ENCODE peak calls at places on chromosome 19, in eight cellular contexts. A is stimulated activated CD4-positive, alpha-beta T cell treated with anti-CD3 and anti-CD28 coated beads, Interleukin-2, amount 100 ng/mL, for 24 hours; N is osteocyte; G is WTC11; K is suprapubic skin; Y is cerebellar nuclear complex; T is NCI-H1417; P is fibroblast of pulmonary artery. F is an unnamed sample.
A peak's percentile ranks its signal among the peaks of the same experiment; 100 is the strongest.

GRCh38 chr19:31641591-31641990 is 292.4 kb upstream of the TSHZ3 start:
- DNase-seq in T (no peak), G (no peak), N (no peak), A (no peak), Y (no peak), K (no peak), P (no peak), F (peak; percentile 23)

GRCh38 chr19:46841458-46842083 is 9.1 kb downstream of the AP2S1 start:
- DNase-seq in G (no peak), K (no peak), N (no peak), A (no peak), Y (no peak), T (no peak), P (peak; percentile 68), F (peak; percentile 72)

GRCh38 chr19:56348289-56348877 is 33.7 kb upstream of the ZSCAN5A start:
- DNase-seq in N (no peak), A (peak; percentile 22), K (no peak), P (peak; percentile 21), Y (no peak), T (peak; percentile 1), G (peak; percentile 34), F (no peak)

GRCh38 chr19:14786421-14786851 is 8.1 kb upstream of the ADGRE2 start:
- DNase-seq in N (peak; percentile 57), K (no peak), G (peak; percentile 78), A (peak; percentile 25), Y (no peak), P (peak; percentile 9), T (no peak), F (peak; percentile 7)

GRCh38 chr19:41416194-41416674 is 10.9 kb downstream of the B3GNT8 start:
- DNase-seq in Y (no peak), A (no peak), N (no peak), G (no peak), T (no peak), P (no peak), K (no peak), F (no peak)

GRCh38 chr19:12924621-12925310 is 5.7 kb upstream of the SYCE2 start:
- DNase-seq in N (no peak), K (no peak), Y (no peak), A (no peak), G (no peak), T (no peak), P (no peak), F (no peak)

GRCh38 chr19:18650048-18650435 is 13.2 kb downstream of the KLHL26 start:
- DNase-seq in K (no peak), N (no peak), T (no peak), Y (no peak), P (peak; percentile 52), G (no peak), A (no peak), F (no peak)

GRCh38 chr19:35736913-35737886 is 5.1 kb downstream of the IGFLR1 start:
- DNase-seq in T (no peak), K (no peak), A (no peak), P (no peak), Y (no peak), G (no peak), N (no peak), F (no peak)

GRCh38 chr19:19587776-19588175 is 30.7 kb downstream of the PBX4 start:
- DNase-seq in N (no peak), P (no peak), G (no peak), A (no peak), Y (no peak), T (no peak), K (no peak), F (no peak)

GRCh38 chr19:58001895-58002369 is 688 bp downstream of the ZNF606 start:
- DNase-seq in P (peak; percentile 26), N (no peak), K (no peak), A (no peak), T (peak; percentile 72), G (no peak), Y (no peak), F (no peak)

GRCh38 chr19:41384351-41384750 is 8.0 kb downstream of the TMEM91 start:
- DNase-seq in P (no peak), Y (no peak), K (no peak), N (no peak), T (no peak), A (no peak), G (no peak), F (no peak)

GRCh38 chr19:4058696-4059492 is 7.8 kb downstream of the ZBTB7A start:
- DNase-seq in N (no peak), K (no peak), P (no peak), T (no peak), G (no peak), A (no peak), Y (peak; percentile 17), F (no peak)

GRCh38 chr19:18469245-18470107 is 31.5 kb upstream of the ISYNA1 start:
- DNase-seq in Y (no peak), T (peak; percentile 21), A (peak; percentile 76), P (peak; percentile 77), G (peak; percentile 87), N (no peak), K (no peak), F (peak; percentile 71)

GRCh38 chr19:46791944-46792343 is 3.5 kb upstream of the SLC1A5 start:
- DNase-seq in T (no peak), G (no peak), A (no peak), Y (no peak), K (no peak), N (no peak), P (no peak), F (no peak)

F was measured in astrocyte of the hippocampus.